ENCODE peak calls at places on chromosomes 12 and 14, in four cellular contexts. W, B, I and O are unnamed samples.

GRCh38 chr12:13133886-13134285 is 30.4 kb upstream of the GSG1 start:
- DNase-seq in W (no peak), B (no peak), I (no peak), O (no peak)

GRCh38 chr12:18723752-18724151 is 14.1 kb downstream of the PLCZ1 start:
- DNase-seq in B (peak; percentile 31), I (no peak), W (peak; percentile 55), O (peak; percentile 66)

GRCh38 chr14:93009471-93010117 is 86.6 kb downstream of the CHGA start:
- DNase-seq in B (no peak), I (no peak), W (no peak), O (no peak)

GRCh38 chr12:110677982-110678381 is 10.9 kb downstream of the HVCN1 start:
- DNase-seq in W (no peak), I (no peak), B (no peak), O (no peak)

GRCh38 chr14:76937181-76938091 is 91.1 kb downstream of the IRF2BPL start:
- DNase-seq in B (no peak), W (no peak), I (no peak), O (peak; percentile 88)

GRCh38 chr14:95389471-95390011 is 69.8 kb upstream of the CLMN start:
- DNase-seq in W (no peak), I (no peak), B (no peak), O (no peak)

GRCh38 chr14:101150010-101150409 is 246.5 kb upstream of the RTL1 start:
- DNase-seq in B (no peak), W (no peak), I (no peak), O (no peak)

GRCh38 chr14:101721951-101722661 is 39.4 kb upstream of the PPP2R5C start:
- DNase-seq in I (no peak), W (peak; percentile 65), B (peak; percentile 52), O (no peak)

GRCh38 chr14:79418649-79419415 is 792.5 kb downstream of the DIO2 start:
- DNase-seq in I (no peak), B (no peak), W (no peak), O (no peak)

GRCh38 chr12:8780389-8780788 is 42.0 kb upstream of the A2ML1 start:
- DNase-seq in B (peak; percentile 10), I (no peak), W (peak; percentile 58), O (peak; percentile 52)

DNA sequence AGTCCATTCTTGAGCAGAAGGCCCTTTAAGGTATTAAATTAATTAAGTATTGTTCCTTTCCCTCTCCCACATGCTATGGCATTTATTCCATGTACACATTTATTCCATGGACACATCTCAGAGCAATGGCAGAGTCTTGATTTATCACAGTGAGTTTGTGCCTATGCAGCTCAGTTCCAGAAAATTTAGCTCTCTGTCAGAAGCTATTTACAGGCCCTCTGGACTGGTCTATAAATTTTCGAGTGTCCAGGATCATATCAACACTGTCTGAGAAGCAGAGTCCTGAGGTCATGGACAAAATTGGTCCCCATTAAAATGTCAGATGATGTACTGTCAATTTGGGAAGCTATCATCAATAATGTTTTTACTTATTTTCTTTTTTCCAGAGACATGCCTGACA is 65.5 kb downstream of the TTC7B start:
- DNase-seq in I (no peak), W (no peak), B (no peak), O (no peak)
- TF ChIP-seq CTCF in I (no peak), W (no peak), B (no peak), O (no peak)

DNA sequence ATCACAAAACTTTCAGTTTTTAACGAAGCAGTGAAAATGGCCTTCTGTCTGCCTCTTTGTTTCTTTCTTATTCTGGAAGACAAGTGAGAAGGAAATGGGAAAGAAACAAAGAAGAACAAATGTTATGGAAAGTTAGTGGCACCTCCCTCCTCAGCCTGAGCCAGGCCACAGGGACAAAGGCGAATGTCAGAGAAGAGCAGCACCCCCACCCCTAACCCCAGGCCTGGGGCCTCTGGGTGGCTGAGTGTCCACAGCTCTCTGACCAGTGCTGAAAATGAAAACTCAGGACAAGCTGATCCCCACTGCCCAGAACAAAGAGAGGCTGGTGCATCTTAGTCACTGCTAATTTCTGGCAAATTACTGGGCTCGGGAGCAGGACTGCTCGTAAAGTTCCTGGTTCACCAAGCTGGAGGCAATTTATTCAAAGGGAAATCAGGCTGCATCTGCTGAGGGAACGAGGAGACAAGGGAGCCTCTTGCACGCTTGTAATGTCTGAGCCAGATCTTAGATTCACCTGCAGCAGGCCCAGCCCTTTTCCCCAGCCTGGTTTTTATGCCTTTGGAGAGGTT is 43.1 kb downstream of the CALM1 start:
- DNase-seq in B (no peak), W (no peak), I (no peak), O (peak; percentile 12)
- TF ChIP-seq CTCF in B (no peak), W (no peak), I (no peak), O (no peak)

DNA sequence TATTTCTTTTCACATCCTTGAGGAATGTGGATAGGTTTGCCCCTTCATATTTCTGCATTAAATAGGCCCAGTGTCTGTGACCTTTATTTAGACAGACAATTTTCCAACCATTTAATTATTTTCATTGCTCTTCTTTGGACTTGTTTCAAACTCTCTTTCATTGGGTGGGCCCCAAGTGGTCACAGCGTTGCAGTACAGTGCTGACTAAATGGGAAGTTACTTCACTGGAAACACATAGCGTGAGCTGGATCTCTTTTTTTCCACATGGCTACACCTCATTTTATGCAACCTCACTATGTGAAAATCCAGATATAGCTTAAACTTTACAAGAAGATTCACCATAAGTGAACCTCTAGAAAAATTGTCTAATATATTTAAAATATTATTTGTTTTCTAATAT is 438.9 kb downstream of the ADAMTS20 start:
- DNase-seq in B (no peak), W (no peak), I (no peak), O (peak; percentile 63)
- TF ChIP-seq CTCF in B (no peak), W (no peak), I (no peak), O (peak; percentile 28)

GRCh38 chr14:23428686-23429495 is 6.6 kb downstream of the MYH7 start:
- DNase-seq in W (no peak), B (no peak), I (no peak), O (no peak)
- TF ChIP-seq CTCF in W (no peak), B (no peak), I (no peak), O (no peak)

GRCh38 chr14:32013083-32013482 is 64.0 kb upstream of the ARHGAP5 start:
- DNase-seq in B (no peak), W (peak; percentile 56), I (no peak), O (peak; percentile 11)
- TF ChIP-seq CTCF in B (no peak), W (no peak), I (no peak), O (peak; percentile 8)